ENCODE peak calls at places on chromosomes 5 and 9, in ten cellular contexts. F, S, J, C, I, N, W, Z, G and K are unnamed samples.

GRCh38 chr5:59179704-59180103 is 596.8 kb downstream of the RAB3C start:
- DNase-seq in C (no peak), F (no peak), N (no peak), J (no peak), W (no peak), S (no peak), I (no peak), Z (no peak), G (no peak), K (no peak)

GRCh38 chr5:87393331-87393730 is 19.4 kb downstream of the CCNH start:
- DNase-seq in Z (peak), C (peak), N (no peak), S (no peak), W (no peak), F (no peak), G (peak), I (no peak), J (no peak), K (no peak)

GRCh38 chr5:126948453-126948852 is 81.9 kb downstream of the MARCHF3 start:
- DNase-seq in C (no peak), S (no peak), I (no peak), G (no peak), F (no peak), Z (no peak), J (no peak), W (no peak), N (no peak), K (no peak)

GRCh38 chr5:122259995-122260394 is 52.0 kb upstream of the SNCAIP start:
- DNase-seq in J (peak), C (peak), S (peak), G (peak), I (no peak), F (no peak), N (no peak), W (no peak), Z (peak), K (no peak)

GRCh38 chr9:5551771-5552170 is 41.4 kb downstream of the PDCD1LG2 start:
- DNase-seq in F (no peak), C (peak), G (no peak), Z (no peak), I (no peak), N (no peak), W (no peak), J (no peak), S (no peak), K (no peak)

GRCh38 chr5:10295619-10296326 is 11.9 kb downstream of the CMBL start:
- DNase-seq in J (no peak), W (no peak), I (no peak), Z (no peak), S (no peak), N (no peak), C (peak), G (no peak), F (no peak), K (no peak)

GRCh38 chr9:99231708-99232107 is 9.6 kb downstream of the SEC61B start:
- DNase-seq in F (peak), N (no peak), Z (peak), W (peak), J (peak), C (no peak), I (no peak), S (no peak), G (peak), K (no peak)

GRCh38 chr5:169122951-169123350 is 178.0 kb downstream of the SLIT3 start:
- DNase-seq in N (no peak), G (no peak), F (no peak), I (no peak), W (no peak), C (no peak), Z (peak), S (no peak), J (no peak), K (no peak)

GRCh38 chr9:135499326-135500070 is 984 bp upstream of the MRPS2 start:
- DNase-seq in S (peak), F (peak), C (peak), N (peak), I (peak), G (peak), J (peak), Z (peak), W (peak), K (peak)

GRCh38 chr5:98474802-98475201 is 298.7 kb upstream of the RGMB start:
- DNase-seq in J (no peak), N (no peak), Z (no peak), G (no peak), C (no peak), S (no peak), F (no peak), I (no peak), W (no peak), K (no peak)

GRCh38 chr9:88074931-88075330 is 63.3 kb downstream of the SPATA31C2 start:
- DNase-seq in J (no peak), Z (no peak), F (no peak), G (no peak), W (no peak), I (no peak), N (no peak), S (no peak), C (no peak), K (no peak)

GRCh38 chr9:88076286-88077070 is 61.8 kb downstream of the SPATA31C2 start:
- DNase-seq in G (peak), F (no peak), J (peak), S (peak), Z (peak), C (peak), N (peak), I (peak), W (peak), K (no peak)

GRCh38 chr9:88077071-88077617 is 61.1 kb downstream of the SPATA31C2 start:
- DNase-seq in J (no peak), F (no peak), Z (no peak), I (no peak), C (no peak), G (no peak), W (peak), S (no peak), N (no peak), K (no peak)

GRCh38 chr9:88072831-88073365 is 65.4 kb downstream of the SPATA31C2 start:
- DNase-seq in I (no peak), C (no peak), N (no peak), Z (no peak), S (no peak), G (no peak), F (no peak), W (no peak), J (no peak), K (no peak)

GRCh38 chr9:88075966-88076285 is 62.3 kb downstream of the SPATA31C2 start:
- DNase-seq in J (no peak), S (no peak), Z (no peak), N (no peak), G (peak), C (peak), I (no peak), W (no peak), F (no peak), K (no peak)
- TF ChIP-seq CTCF in J (no peak), S (no peak), Z (peak), N (no peak), G (no peak), C (no peak), I (no peak), W (no peak), F (no peak), K (no peak)

DNA sequence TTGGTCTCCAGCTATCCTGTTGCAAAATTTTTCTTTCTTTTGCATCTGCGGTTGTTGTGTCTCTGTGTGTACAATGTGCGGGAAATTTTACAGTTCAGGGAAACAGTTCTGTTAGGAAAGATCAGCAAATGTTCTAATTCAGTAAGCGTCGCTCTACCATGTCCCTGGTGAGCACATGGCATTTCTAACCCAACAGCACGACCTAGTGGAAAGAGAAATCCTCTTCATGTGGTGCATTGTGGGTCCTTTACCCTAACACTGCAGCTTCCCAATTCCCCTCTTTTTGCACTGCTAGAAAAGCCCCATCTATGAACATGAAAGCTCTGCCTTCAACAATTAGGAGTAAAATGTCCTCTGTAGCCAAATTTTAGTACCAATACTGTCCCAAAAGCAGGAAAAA is 974.2 kb upstream of the CDH9 start:
- DNase-seq in J (no peak), F (no peak), N (no peak), W (no peak), S (no peak), I (no peak), G (no peak), C (no peak), Z (no peak), K (no peak)
- TF ChIP-seq CTCF in J (no peak), F (no peak), N (no peak), W (peak), S (no peak), I (no peak), G (no peak), C (no peak), Z (no peak), K (no peak)

DNA sequence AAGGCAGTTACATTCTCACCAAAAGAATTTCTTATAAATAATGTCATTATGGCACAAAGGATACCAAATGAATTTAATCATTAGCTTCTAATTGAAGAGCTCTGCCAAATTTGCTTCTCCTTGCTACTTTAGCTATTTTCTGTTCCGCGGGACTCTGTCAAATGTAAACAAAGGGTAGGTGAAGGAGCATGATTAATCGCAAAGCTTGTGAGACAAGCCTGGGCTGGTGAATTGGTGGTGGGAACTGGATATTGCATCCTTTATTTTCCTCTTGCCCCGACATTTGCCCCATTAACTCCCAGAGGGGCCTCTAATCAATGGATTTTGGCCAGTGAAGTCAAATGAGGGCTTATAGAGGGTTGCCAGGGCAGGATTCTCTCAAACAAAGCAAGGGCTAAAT is 234.2 kb upstream of the RFX3 start:
- DNase-seq in W (no peak), C (no peak), I (no peak), J (peak), G (peak), N (no peak), S (no peak), Z (peak), F (no peak), K (no peak)
- TF ChIP-seq CTCF in W (no peak), C (no peak), I (no peak), J (no peak), G (no peak), N (no peak), S (no peak), Z (peak), F (no peak), K (no peak)

GRCh38 chr5:79666758-79667157 is 22.9 kb upstream of the CMYA5 start:
- DNase-seq in Z (no peak), G (no peak), J (no peak), N (no peak), F (no peak), I (no peak), C (no peak), S (no peak), W (no peak), K (no peak)
- TF ChIP-seq CTCF in Z (no peak), G (no peak), J (no peak), N (no peak), F (no peak), I (no peak), C (no peak), S (no peak), W (no peak), K (no peak)

DNA sequence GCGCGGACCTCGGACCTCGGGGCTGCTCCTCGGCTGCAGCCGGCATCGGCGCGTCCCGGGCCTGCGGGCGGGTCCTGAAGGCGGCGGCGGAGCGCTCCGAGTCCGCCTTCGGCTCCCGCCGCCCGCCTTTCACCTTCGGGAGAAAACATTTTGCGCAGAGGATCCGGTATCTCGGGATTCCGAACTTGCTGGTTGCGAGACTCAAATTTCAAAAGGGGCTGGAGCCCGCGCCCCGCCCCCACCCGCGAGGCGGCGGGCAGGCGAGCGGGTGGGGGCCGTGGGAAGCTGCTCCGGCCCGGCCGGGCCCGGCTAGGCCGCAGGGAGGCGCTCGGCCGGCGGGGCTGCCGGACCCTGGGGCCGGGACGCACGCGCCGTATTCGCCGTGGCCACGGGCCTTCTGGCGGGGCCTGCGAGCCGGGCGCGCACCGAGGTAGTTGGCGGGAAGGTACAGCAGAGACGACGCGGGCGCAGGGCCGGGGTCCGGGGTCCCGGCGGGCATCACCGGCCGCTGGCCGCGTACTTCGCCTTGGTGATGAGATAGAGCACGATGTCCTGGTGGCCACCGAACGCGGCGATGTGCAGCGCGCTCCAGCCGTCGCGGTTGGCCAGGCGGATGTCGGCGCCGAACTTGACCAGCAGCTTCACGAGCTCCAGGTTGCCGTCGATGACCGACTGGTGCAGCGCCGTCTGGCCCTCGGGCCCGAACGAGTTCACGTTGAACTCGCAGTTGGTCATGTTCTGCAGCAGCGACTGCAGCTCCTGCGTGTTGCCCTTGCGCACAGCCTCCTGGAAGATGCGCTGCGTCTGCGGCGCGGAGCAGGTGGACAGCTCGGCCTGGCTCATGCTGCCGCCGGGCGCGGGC is 754 bp downstream of the NRARP start:
- DNase-seq in J (peak), Z (peak), F (peak), S (no peak), N (peak), C (peak), I (peak), G (no peak), W (peak), K (no peak)
- TF ChIP-seq CTCF in J (no peak), Z (no peak), F (no peak), S (no peak), N (peak), C (peak), I (no peak), G (peak), W (no peak), K (no peak)

GRCh38 chr5:109958082-109958481 is 268.4 kb downstream of the MAN2A1 start:
- DNase-seq in J (no peak), Z (no peak), S (no peak), W (no peak), F (no peak), C (no peak), G (no peak), N (no peak), I (no peak), K (no peak)

GRCh38 chr5:109961755-109962154 is 272.0 kb downstream of the MAN2A1 start:
- DNase-seq in I (no peak), G (no peak), S (no peak), Z (no peak), J (no peak), W (no peak), F (no peak), C (no peak), N (no peak), K (no peak)

GRCh38 chr5:109962882-109963603 is 273.3 kb downstream of the MAN2A1 start:
- DNase-seq in Z (no peak), G (no peak), W (no peak), F (no peak), I (no peak), S (no peak), N (no peak), J (no peak), C (no peak), K (no peak)

GRCh38 chr5:109956884-109957283 is 267.2 kb downstream of the MAN2A1 start:
- DNase-seq in C (no peak), G (no peak), I (no peak), S (no peak), W (peak), N (no peak), J (no peak), Z (no peak), F (no peak), K (no peak)

DNA sequence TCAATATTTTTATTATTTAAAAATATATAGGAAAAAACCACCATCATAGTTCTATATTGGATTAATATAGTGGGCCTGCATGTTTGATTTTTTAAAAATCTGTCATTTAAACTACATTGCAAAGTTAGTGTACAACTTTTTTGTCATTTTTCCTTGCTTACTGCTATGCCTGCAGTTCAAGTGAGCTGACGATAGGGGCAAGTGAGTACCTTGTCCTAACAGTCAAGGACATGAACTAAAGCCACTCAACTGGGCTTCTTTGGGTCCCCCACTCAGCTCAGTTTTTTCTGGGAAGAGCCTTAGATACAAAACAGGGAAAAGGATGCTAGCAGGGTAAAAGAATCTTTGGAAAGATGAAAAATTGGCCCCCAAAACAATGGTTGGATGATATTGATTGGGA is 269.9 kb downstream of the MAN2A1 start:
- DNase-seq in I (no peak), F (no peak), C (no peak), N (no peak), J (no peak), G (no peak), Z (no peak), W (no peak), S (no peak), K (no peak)
- TF ChIP-seq CTCF in I (peak), F (no peak), C (no peak), N (peak), J (no peak), G (no peak), Z (peak), W (peak), S (no peak), K (no peak)

DNA sequence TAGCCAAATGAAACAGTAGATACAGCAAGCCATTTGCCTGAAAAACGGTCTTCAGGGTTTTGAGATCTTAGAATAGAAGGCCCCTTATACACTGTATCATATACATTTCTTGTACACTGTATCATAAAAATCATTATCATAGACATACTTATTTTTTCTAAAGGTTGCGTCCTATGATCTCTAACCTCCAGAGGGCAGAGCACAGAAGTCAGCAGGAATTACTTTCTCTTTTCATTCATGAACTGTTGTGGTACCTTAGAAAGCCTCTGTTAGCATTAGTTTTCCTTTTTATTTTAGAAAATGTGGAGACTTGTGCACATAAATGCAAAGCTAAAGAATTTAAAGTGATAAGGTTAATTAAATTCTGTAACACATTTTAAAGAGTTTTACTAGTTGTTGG is 115.4 kb downstream of the OXCT1 start:
- DNase-seq in N (no peak), C (no peak), S (no peak), Z (no peak), W (no peak), I (no peak), J (no peak), G (no peak), F (no peak), K (no peak)
- TF ChIP-seq CTCF in N (peak), C (no peak), S (no peak), Z (peak), W (peak), I (peak), J (no peak), G (peak), F (no peak), K (no peak)

GRCh38 chr5:138274189-138274853 is at the start of gene GFRA3:
- DNase-seq in W (peak), F (peak), Z (peak), S (peak), J (peak), C (peak), G (no peak), I (no peak), N (no peak), K (no peak)

GRCh38 chr5:138275379-138275782 is 960 bp upstream of the GFRA3 start:
- DNase-seq in N (no peak), S (no peak), W (peak), G (no peak), F (no peak), I (no peak), Z (no peak), J (peak), C (no peak), K (no peak)

GRCh38 chr5:138273834-138274188 is 610 bp downstream of the GFRA3 start:
- DNase-seq in W (no peak), F (no peak), S (no peak), Z (no peak), I (no peak), J (no peak), C (no peak), G (no peak), N (no peak), K (no peak)

GRCh38 chr5:138275895-138276294 is 1.5 kb upstream of the GFRA3 start:
- DNase-seq in C (no peak), Z (no peak), J (no peak), S (no peak), F (no peak), W (no peak), G (no peak), I (no peak), N (no peak), K (no peak)

DNA sequence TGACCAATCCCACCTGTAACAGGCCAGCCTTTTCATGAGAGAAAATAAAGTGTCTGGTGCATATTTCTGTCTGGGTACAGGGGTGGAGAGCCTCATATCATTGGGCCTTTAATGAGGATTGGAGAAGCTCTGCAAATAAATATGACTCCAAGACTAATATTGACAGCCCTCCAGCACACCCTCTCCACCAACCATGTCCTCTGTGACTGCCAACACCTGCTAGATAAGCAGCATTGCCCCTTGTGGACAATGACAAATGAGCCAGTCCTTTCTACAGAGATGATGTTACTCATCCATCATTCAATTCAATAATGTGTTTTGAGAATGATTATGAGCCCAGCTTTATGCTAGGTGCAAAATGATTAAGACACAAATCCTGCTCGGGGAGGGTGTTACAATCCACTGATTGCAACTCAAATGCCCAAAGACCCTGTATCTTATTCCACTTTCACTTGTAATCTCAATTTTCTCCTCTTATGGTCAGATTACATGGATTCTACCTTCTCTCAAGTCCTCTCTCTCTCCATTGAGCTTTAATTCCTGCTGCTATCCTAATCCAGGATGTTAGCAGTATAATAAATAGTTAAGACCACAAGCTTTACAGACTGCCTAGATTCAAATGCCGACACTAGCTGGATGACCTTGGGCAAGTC is 2.1 kb upstream of the GFRA3 start:
- DNase-seq in Z (no peak), F (no peak), J (no peak), N (no peak), S (no peak), I (no peak), W (no peak), G (no peak), C (no peak), K (no peak)
- TF ChIP-seq CTCF in Z (no peak), F (no peak), J (no peak), N (peak), S (no peak), I (peak), W (peak), G (no peak), C (no peak), K (no peak)